ENCODE peak calls at places on chromosome 13, in seven cellular contexts. One of them, this sample, is unnamed.

GRCh38 chr13:59409211-59409610 is 754.5 kb downstream of the DIAPH3 start:
- DNase-seq in esophagus squamous epithelium: no peak
- DNase-seq in K562: no peak
- DNase-seq in suprapubic skin: no peak
- DNase-seq in body of pancreas: peak
- DNase-seq in A549: no peak
- DNase-seq in lower leg skin: no peak
- DNase-seq in this sample: no peak

GRCh38 chr13:106710267-106710666 is 142.3 kb upstream of the ARGLU1 start:
- DNase-seq in esophagus squamous epithelium: no peak
- DNase-seq in K562: no peak
- DNase-seq in suprapubic skin: no peak
- DNase-seq in body of pancreas: no peak
- DNase-seq in A549: no peak
- DNase-seq in lower leg skin: no peak
- DNase-seq in this sample: no peak

GRCh38 chr13:107669356-107669755 is 546.0 kb downstream of the LIG4 start:
- DNase-seq in esophagus squamous epithelium: no peak
- DNase-seq in K562: no peak
- DNase-seq in suprapubic skin: no peak
- DNase-seq in body of pancreas: no peak
- DNase-seq in A549: no peak
- DNase-seq in lower leg skin: no peak
- DNase-seq in this sample: no peak

GRCh38 chr13:80473695-80474094 is 132.8 kb upstream of the SPRY2 start:
- DNase-seq in esophagus squamous epithelium: no peak
- DNase-seq in K562: no peak
- DNase-seq in suprapubic skin: no peak
- DNase-seq in body of pancreas: no peak
- DNase-seq in A549: peak
- DNase-seq in lower leg skin: no peak
- DNase-seq in this sample: no peak

GRCh38 chr13:41905600-41906254 is 55.2 kb downstream of the VWA8 start:
- DNase-seq in esophagus squamous epithelium: no peak
- DNase-seq in K562: no peak
- DNase-seq in suprapubic skin: no peak
- DNase-seq in body of pancreas: no peak
- DNase-seq in A549: peak
- DNase-seq in lower leg skin: no peak
- DNase-seq in this sample: peak

GRCh38 chr13:70894258-70894657 is 786.0 kb upstream of the KLHL1 start:
- DNase-seq in esophagus squamous epithelium: no peak
- DNase-seq in K562: no peak
- DNase-seq in suprapubic skin: no peak
- DNase-seq in body of pancreas: no peak
- DNase-seq in A549: no peak
- DNase-seq in lower leg skin: no peak
- DNase-seq in this sample: no peak

GRCh38 chr13:81194362-81194761 is 853.4 kb upstream of the SPRY2 start:
- DNase-seq in esophagus squamous epithelium: no peak
- DNase-seq in K562: no peak
- DNase-seq in suprapubic skin: no peak
- DNase-seq in body of pancreas: no peak
- DNase-seq in A549: no peak
- DNase-seq in lower leg skin: no peak
- DNase-seq in this sample: no peak

GRCh38 chr13:25330541-25330940 is 29.1 kb downstream of the NUP58 start:
- DNase-seq in esophagus squamous epithelium: no peak
- DNase-seq in K562: no peak
- DNase-seq in suprapubic skin: no peak
- DNase-seq in body of pancreas: no peak
- DNase-seq in A549: no peak
- DNase-seq in lower leg skin: no peak
- DNase-seq in this sample: no peak

GRCh38 chr13:76523740-76524382 is 362.3 kb downstream of the KCTD12 start:
- DNase-seq in esophagus squamous epithelium: no peak
- DNase-seq in K562: no peak
- DNase-seq in suprapubic skin: no peak
- DNase-seq in body of pancreas: no peak
- DNase-seq in A549: no peak
- DNase-seq in lower leg skin: no peak
- DNase-seq in this sample: no peak

GRCh38 chr13:55570371-55570770 is 1570.3 kb upstream of the PRR20A start:
- DNase-seq in esophagus squamous epithelium: no peak
- DNase-seq in K562: no peak
- DNase-seq in suprapubic skin: no peak
- DNase-seq in body of pancreas: no peak
- DNase-seq in A549: no peak
- DNase-seq in lower leg skin: no peak
- DNase-seq in this sample: no peak

GRCh38 chr13:112771877-112772538 is 82.2 kb downstream of the ATP11A start:
- DNase-seq in esophagus squamous epithelium: no peak
- DNase-seq in K562: no peak
- DNase-seq in suprapubic skin: no peak
- DNase-seq in body of pancreas: peak
- DNase-seq in A549: no peak
- DNase-seq in lower leg skin: no peak
- DNase-seq in this sample: no peak

GRCh38 chr13:83883061-83883523 is 818 bp upstream of the SLITRK1 start:
- DNase-seq in esophagus squamous epithelium: no peak
- DNase-seq in K562: no peak
- DNase-seq in suprapubic skin: no peak
- DNase-seq in body of pancreas: no peak
- DNase-seq in A549: no peak
- DNase-seq in lower leg skin: no peak
- DNase-seq in this sample: no peak

GRCh38 chr13:30906411-30906990 is 430 bp downstream of the MEDAG start:
- DNase-seq in esophagus squamous epithelium: no peak
- DNase-seq in K562: no peak
- DNase-seq in suprapubic skin: no peak
- DNase-seq in body of pancreas: no peak
- DNase-seq in A549: no peak
- DNase-seq in lower leg skin: no peak
- DNase-seq in this sample: no peak

GRCh38 chr13:61188057-61188456 is 227.6 kb downstream of the PCDH20 start:
- DNase-seq in esophagus squamous epithelium: no peak
- DNase-seq in K562: no peak
- DNase-seq in suprapubic skin: no peak
- DNase-seq in body of pancreas: no peak
- DNase-seq in A549: no peak
- DNase-seq in lower leg skin: no peak
- DNase-seq in this sample: no peak

GRCh38 chr13:59665184-59665583 is 498.5 kb downstream of the DIAPH3 start:
- DNase-seq in esophagus squamous epithelium: no peak
- DNase-seq in K562: no peak
- DNase-seq in suprapubic skin: no peak
- DNase-seq in body of pancreas: no peak
- DNase-seq in A549: no peak
- DNase-seq in lower leg skin: no peak
- DNase-seq in this sample: no peak

GRCh38 chr13:49697468-49697867 is 6.2 kb upstream of the EBPL start:
- DNase-seq in esophagus squamous epithelium: no peak
- DNase-seq in K562: no peak
- DNase-seq in suprapubic skin: no peak
- DNase-seq in body of pancreas: no peak
- DNase-seq in A549: no peak
- DNase-seq in lower leg skin: no peak
- DNase-seq in this sample: no peak

GRCh38 chr13:101209206-101209893 is 207.0 kb downstream of the NALCN start:
- DNase-seq in esophagus squamous epithelium: no peak
- DNase-seq in K562: no peak
- DNase-seq in suprapubic skin: no peak
- DNase-seq in body of pancreas: no peak
- DNase-seq in A549: no peak
- DNase-seq in lower leg skin: no peak
- DNase-seq in this sample: no peak

GRCh38 chr13:32781906-32782305 is 195.7 kb downstream of the PDS5B start:
- DNase-seq in esophagus squamous epithelium: no peak
- DNase-seq in K562: no peak
- DNase-seq in suprapubic skin: no peak
- DNase-seq in body of pancreas: no peak
- DNase-seq in A549: no peak
- DNase-seq in lower leg skin: no peak
- DNase-seq in this sample: no peak

GRCh38 chr13:39148513-39148961 is 110.3 kb downstream of the NHLRC3 start:
- DNase-seq in esophagus squamous epithelium: no peak
- DNase-seq in K562: no peak
- DNase-seq in suprapubic skin: peak
- DNase-seq in body of pancreas: no peak
- DNase-seq in A549: no peak
- DNase-seq in lower leg skin: no peak
- DNase-seq in this sample: peak

GRCh38 chr13:27991881-27992280 is 3.4 kb upstream of the URAD start:
- DNase-seq in esophagus squamous epithelium: no peak
- DNase-seq in K562: no peak
- DNase-seq in suprapubic skin: no peak
- DNase-seq in body of pancreas: no peak
- DNase-seq in A549: no peak
- DNase-seq in lower leg skin: no peak
- DNase-seq in this sample: no peak

GRCh38 chr13:27985600-27985999 is 2.9 kb downstream of the URAD start:
- DNase-seq in esophagus squamous epithelium: no peak
- DNase-seq in K562: no peak
- DNase-seq in suprapubic skin: no peak
- DNase-seq in body of pancreas: no peak
- DNase-seq in A549: no peak
- DNase-seq in lower leg skin: no peak
- DNase-seq in this sample: no peak

DNA sequence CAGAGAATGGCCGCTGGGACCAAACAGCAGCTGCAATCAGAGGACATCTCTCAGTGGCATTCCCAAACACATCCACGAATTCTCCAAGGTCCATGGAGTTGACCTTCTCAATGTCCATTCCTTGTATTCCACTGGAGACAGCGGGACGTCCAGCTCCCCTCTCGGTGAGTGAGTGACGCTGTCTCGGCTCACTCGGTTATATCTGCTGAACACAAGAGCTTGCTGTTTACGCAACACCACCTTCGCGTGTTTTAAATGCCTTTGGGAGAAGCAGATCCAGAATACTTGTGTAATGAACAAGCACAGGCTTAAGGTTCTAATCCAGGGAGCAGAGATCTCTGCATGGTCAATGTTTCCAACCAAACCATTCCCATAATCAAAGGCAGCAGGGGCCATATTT is at the start of gene URAD:
- DNase-seq in esophagus squamous epithelium: no peak
- DNase-seq in K562: no peak
- DNase-seq in suprapubic skin: no peak
- DNase-seq in body of pancreas: no peak
- DNase-seq in A549: peak
- DNase-seq in lower leg skin: peak
- DNase-seq in this sample: no peak
- TF ChIP-seq POLR2A in esophagus squamous epithelium: no peak
- TF ChIP-seq POLR2A in K562: no peak
- TF ChIP-seq POLR2A in suprapubic skin: no peak
- TF ChIP-seq POLR2A in body of pancreas: no peak
- TF ChIP-seq POLR2A in A549: no peak
- TF ChIP-seq POLR2A in lower leg skin: no peak
- TF ChIP-seq POLR2A in this sample: no peak

GRCh38 chr13:51955841-51956603 is 55.2 kb downstream of the ATP7B start:
- DNase-seq in esophagus squamous epithelium: no peak
- DNase-seq in K562: peak
- DNase-seq in suprapubic skin: no peak
- DNase-seq in body of pancreas: no peak
- DNase-seq in A549: no peak
- DNase-seq in lower leg skin: no peak
- DNase-seq in this sample: no peak
- TF ChIP-seq POLR2A in esophagus squamous epithelium: no peak
- TF ChIP-seq POLR2A in K562: no peak
- TF ChIP-seq POLR2A in suprapubic skin: no peak
- TF ChIP-seq POLR2A in body of pancreas: no peak
- TF ChIP-seq POLR2A in A549: no peak
- TF ChIP-seq POLR2A in lower leg skin: no peak
- TF ChIP-seq POLR2A in this sample: no peak

DNA sequence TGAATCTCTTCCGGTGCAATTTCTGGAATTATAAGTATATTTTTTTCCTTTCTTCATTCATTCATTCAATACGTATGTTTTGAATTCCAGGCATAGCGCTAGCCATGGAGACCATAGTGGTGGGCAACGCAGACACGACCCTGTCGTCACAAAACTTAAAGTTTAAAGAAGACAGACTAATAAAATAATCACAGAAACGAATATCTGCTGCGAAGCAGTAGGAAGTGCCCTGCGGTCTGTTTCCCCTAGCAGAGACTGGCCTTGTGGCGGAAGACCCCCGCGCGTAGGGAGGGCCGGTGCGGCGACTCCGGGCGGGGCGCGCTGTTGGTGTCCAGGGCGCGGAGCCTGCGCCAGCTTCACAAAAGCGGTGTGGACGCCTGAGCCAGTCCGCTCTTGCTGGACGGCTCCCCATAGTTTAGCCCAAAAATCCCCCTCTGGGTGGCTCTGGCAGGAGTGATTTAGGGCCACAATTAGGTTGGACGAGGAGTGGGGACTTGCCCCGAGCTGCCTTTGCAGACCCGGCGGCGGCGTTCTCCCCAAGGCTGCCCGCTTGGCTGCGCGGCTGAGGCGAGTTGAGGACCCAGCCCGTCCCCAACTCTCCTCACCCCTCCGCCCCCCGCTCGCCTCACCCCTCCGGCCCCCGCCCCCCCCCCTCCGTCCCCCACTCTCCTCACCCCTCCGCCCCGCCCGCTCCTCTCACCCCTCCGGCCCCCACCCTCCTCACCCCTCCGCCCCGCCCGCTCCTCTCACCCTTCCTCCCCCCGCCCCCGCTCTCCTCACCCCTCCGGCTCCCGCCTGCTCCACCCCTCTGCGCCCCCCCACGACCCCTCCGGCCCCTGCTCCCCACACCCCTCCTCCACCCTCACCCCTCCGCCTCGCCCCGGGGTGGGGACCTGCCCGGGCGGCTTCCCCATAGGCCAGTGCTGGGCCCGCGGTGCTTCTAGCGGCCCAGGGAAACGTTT is 14.2 kb upstream of the LATS2 start:
- DNase-seq in esophagus squamous epithelium: no peak
- DNase-seq in K562: no peak
- DNase-seq in suprapubic skin: peak
- DNase-seq in body of pancreas: peak
- DNase-seq in A549: no peak
- DNase-seq in lower leg skin: no peak
- DNase-seq in this sample: peak
- TF ChIP-seq POLR2A in esophagus squamous epithelium: no peak
- TF ChIP-seq POLR2A in K562: no peak
- TF ChIP-seq POLR2A in suprapubic skin: no peak
- TF ChIP-seq POLR2A in body of pancreas: no peak
- TF ChIP-seq POLR2A in A549: no peak
- TF ChIP-seq POLR2A in lower leg skin: no peak
- TF ChIP-seq POLR2A in this sample: peak

DNA sequence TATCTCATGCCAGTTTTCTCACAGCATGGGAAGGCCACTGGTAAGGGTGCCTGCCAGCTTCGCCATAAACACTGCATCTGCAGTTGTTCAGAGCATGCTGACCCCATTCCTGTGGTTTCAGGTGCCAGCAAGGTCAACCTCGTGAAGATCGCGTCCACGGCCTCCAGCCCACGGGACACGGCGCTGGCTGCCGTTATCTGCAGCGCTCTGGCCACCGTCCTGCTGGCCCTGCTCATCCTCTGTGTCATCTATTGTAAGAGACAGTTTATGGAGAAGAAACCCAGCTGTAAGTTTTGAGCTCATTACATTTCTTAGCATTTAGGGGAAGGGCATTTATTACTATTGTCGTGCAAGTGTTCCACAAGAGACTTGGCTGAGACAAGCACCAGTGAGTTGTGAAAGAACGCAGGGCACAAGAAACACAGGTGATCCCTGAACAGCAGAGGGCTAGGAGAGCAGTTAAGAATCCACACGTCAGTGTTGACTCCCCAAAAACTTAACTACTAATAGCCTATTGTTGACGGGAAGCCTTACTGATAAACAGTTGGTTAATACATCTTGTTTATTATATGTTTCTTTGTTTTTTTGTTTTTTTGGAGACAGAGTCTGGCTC is 88.8 kb downstream of the TNFRSF19 start:
- DNase-seq in esophagus squamous epithelium: no peak
- DNase-seq in K562: no peak
- DNase-seq in suprapubic skin: no peak
- DNase-seq in body of pancreas: no peak
- DNase-seq in A549: no peak
- DNase-seq in lower leg skin: no peak
- DNase-seq in this sample: no peak
- TF ChIP-seq POLR2A in esophagus squamous epithelium: no peak
- TF ChIP-seq POLR2A in K562: no peak
- TF ChIP-seq POLR2A in suprapubic skin: no peak
- TF ChIP-seq POLR2A in body of pancreas: no peak
- TF ChIP-seq POLR2A in A549: no peak
- TF ChIP-seq POLR2A in lower leg skin: no peak
- TF ChIP-seq POLR2A in this sample: no peak

This sample was measured in NB4.